ENCODE peak calls at places on chromosomes 13 and 19, in four cellular contexts. B is body of pancreas, P is stomach, L is testis. U is an unnamed sample.

GRCh38 chr19:50500060-50500752 is 10.8 kb downstream of the JOSD2 start:
- DNase-seq in B (no peak), P (no peak), L (no peak), U (no peak)

GRCh38 chr19:2517881-2518601 is 42.1 kb downstream of the GADD45B start:
- DNase-seq in B (no peak), P (no peak), L (no peak), U (no peak)

GRCh38 chr13:76455960-76456359 is 430.2 kb downstream of the KCTD12 start:
- DNase-seq in B (no peak), P (no peak), L (no peak), U (peak)

GRCh38 chr13:76386316-76386715 is 499.9 kb downstream of the KCTD12 start:
- DNase-seq in B (no peak), P (no peak), L (no peak), U (no peak)

GRCh38 chr19:33238750-33239149 is 13.1 kb upstream of the SLC7A10 start:
- DNase-seq in B (no peak), P (no peak), L (no peak), U (no peak)

GRCh38 chr19:50906217-50906616 is 5.0 kb downstream of the KLK4 start:
- DNase-seq in B (peak), P (peak), L (peak), U (no peak)

GRCh38 chr19:56840452-56841193 is at the start of the genes PEG3 and ZIM2:
- DNase-seq in B (peak), P (no peak), L (peak), U (no peak)

GRCh38 chr19:33193269-33193863 is 764 bp upstream of the LRP3 start:
- DNase-seq in B (no peak), P (no peak), L (no peak), U (no peak)

GRCh38 chr19:28913626-28914025 is 299.3 kb downstream of the UQCRFS1 start:
- DNase-seq in B (no peak), P (no peak), L (no peak), U (no peak)

GRCh38 chr19:778910-779653 is 18.2 kb upstream of the PTBP1 start:
- DNase-seq in B (peak), P (no peak), L (no peak), U (peak)

GRCh38 chr13:75869981-75870380 is 233.9 kb downstream of the LMO7 start:
- DNase-seq in B (no peak), P (no peak), L (no peak), U (no peak)

GRCh38 chr19:38529610-38530009 is 88.1 kb downstream of the MAP4K1 start:
- DNase-seq in B (no peak), P (no peak), L (no peak), U (no peak)

GRCh38 chr19:17579523-17580244 is 24.2 kb downstream of the COLGALT1 start:
- DNase-seq in B (peak), P (no peak), L (peak), U (peak)

GRCh38 chr13:24254151-24254810 is 55.1 kb upstream of the C1QTNF9 start:
- DNase-seq in B (no peak), P (no peak), L (no peak), U (no peak)

GRCh38 chr13:23960566-23961156 is 63.4 kb upstream of the C1QTNF9B start:
- DNase-seq in B (peak), P (no peak), L (no peak), U (peak)

GRCh38 chr19:18436651-18437478 is 1.1 kb downstream of the ISYNA1 start:
- DNase-seq in B (peak), P (peak), L (peak), U (peak)

GRCh38 chr13:77896536-77896935 is 22.1 kb downstream of the EDNRB start:
- DNase-seq in B (peak), P (no peak), L (peak), U (peak)

GRCh38 chr13:59770451-59770850 is 393.3 kb downstream of the DIAPH3 start:
- DNase-seq in B (no peak), P (no peak), L (no peak), U (no peak)

GRCh38 chr19:12564016-12564664 is 12.9 kb upstream of the ZNF564 start:
- DNase-seq in B (peak), P (peak), L (peak), U (peak)

GRCh38 chr19:11111771-11112144 is 22.5 kb downstream of the LDLR start:
- DNase-seq in B (no peak), P (no peak), L (no peak), U (no peak)

GRCh38 chr19:50663280-50663790 is 14.1 kb downstream of the C19orf81 start:
- DNase-seq in B (no peak), P (no peak), L (no peak), U (no peak)

GRCh38 chr19:16659464-16659831 is 496 bp downstream of the SMIM7 start:
- DNase-seq in B (no peak), P (peak), L (no peak), U (no peak)

GRCh38 chr19:36236304-36236945 is 21.5 kb downstream of the ZNF146 start:
- DNase-seq in B (no peak), P (no peak), L (no peak), U (no peak)

GRCh38 chr13:32471187-32471922 is 43.4 kb upstream of the N4BP2L1 start:
- DNase-seq in B (no peak), P (no peak), L (peak), U (no peak)

GRCh38 chr19:29665826-29666633 is 769 bp downstream of the PLEKHF1 start:
- DNase-seq in B (peak), P (peak), L (peak), U (no peak)

GRCh38 chr13:94708031-94708571 is 4.2 kb downstream of the SOX21 start:
- DNase-seq in B (no peak), P (no peak), L (no peak), U (no peak)

GRCh38 chr19:44050740-44051653 is 839 bp upstream of the ZNF223 start:
- DNase-seq in B (peak), P (peak), L (peak), U (no peak)

GRCh38 chr13:95896302-95896701 is 156.9 kb downstream of the UGGT2 start:
- DNase-seq in B (no peak), P (no peak), L (no peak), U (peak)

GRCh38 chr19:6739390-6739883 is at the start of gene TRIP10:
- DNase-seq in B (peak), P (peak), L (peak), U (peak)

GRCh38 chr19:6736917-6737283 is 480 bp downstream of the GPR108 start:
- DNase-seq in B (no peak), P (no peak), L (no peak), U (no peak)

GRCh38 chr19:6738726-6739389 is 622 bp upstream of the TRIP10 start:
- DNase-seq in B (peak), P (peak), L (peak), U (no peak)

GRCh38 chr19:6737284-6737872 is at the start of gene GPR108:
- DNase-seq in B (peak), P (peak), L (peak), U (peak)

DNA sequence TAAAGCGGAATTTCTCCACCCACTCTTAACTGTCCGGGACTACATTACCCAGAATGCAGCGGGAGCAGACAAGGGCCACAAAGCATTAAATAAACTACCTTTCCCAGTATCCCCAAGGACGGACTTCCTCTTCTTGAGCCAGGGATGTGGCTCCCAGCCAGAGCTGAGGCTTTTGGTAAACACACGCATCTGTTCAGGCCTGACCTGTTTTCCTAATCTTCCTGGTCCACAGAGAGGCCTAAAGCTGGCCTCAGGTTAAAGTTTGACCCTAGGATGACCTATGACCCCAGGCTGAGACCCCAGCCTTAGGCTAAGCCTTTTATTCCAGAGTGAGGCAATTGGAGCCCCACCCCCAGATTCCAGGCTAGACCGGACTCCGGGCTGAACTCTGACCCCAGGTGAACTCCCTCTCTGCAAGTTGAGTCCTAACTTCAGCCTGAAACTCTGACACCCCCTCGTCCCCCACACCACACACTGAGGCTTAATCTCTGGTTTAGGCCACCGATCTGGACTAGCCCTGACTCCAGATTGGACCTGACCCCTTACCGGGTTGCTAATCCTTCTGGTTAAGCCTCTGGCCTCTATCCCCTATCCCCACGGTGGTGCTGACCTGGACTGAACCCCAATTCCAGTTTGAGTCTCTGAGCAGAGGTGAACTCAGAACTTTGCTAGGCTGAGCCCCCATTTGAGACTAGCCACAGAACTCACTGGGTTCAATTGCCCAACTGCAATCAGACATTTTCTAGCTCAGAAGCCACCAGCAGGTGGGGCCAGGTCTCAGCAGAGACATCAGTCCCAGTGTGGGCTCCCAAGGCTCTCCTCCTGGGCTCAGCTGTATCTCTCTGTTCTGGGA is 719 bp upstream of the GPR108 start:
- DNase-seq in B (peak), P (peak), L (peak), U (peak)
- TF ChIP-seq POLR2A in B (no peak), P (no peak), L (no peak), U (no peak)

GRCh38 chr19:34282611-34283519 is 28.5 kb downstream of the GARRE1 start:
- DNase-seq in B (peak), P (peak), L (no peak), U (peak)
- H3K4me3 ChIP-seq in B (no peak), P (no peak), L (no peak), U (no peak)

GRCh38 chr13:19673473-19674430 is 40.3 kb downstream of the MPHOSPH8 start:
- DNase-seq in B (no peak), P (no peak), L (no peak), U (peak)
- TF ChIP-seq POLR2A in B (no peak), P (no peak), L (no peak), U (no peak)

DNA sequence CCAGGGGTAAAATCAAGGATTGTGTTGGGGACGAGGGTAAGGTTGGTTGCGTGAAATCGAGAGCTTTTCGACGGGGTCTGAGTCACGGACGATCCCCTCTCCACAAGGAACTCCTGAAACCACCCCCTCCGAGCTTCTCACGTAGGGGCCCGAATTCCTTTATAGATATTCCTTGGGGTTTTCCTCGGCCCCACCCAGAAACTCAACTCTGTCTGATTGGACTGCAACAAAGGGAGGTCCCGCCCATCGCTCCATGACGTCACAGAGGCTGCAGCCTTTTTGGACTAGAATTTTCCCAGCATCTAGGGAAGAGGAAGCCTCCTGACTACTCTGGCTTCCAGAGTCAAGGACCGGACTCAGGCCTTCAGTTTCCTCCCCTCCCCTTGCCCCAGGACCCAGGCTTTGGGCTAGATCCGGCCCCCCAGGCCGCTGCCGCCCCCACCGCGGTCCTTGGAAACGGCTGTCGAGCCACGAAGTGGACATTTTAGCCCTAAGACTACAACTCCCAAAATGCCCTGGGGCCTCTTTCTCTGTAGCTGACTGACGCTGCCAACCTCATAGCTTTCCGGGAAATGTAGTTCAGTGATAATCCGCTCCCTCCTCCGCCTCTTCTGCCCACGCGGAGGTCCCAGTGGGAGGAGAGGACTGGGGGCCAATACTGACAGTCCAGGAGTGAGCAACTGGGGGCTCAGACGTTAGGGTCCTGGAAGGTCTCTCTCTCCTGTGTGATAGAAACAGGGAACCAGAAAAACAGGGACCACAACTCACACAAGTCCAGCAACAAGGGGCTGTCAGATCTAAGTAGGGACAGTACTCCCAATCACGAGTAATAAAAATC is at the start of gene IZUMO1:
- DNase-seq in B (peak), P (peak), L (peak), U (peak)
- H3K4me3 ChIP-seq in B (no peak), P (peak), L (peak), U (peak)

GRCh38 chr13:98142427-98143156 is at the start of gene FARP1:
- DNase-seq in B (peak), P (peak), L (peak), U (peak)
- TF ChIP-seq POLR2A in B (peak), P (no peak), L (no peak), U (no peak)